ENCODE peak calls at places on chromosomes 7 and 10, in six cellular contexts. U is transverse colon, C is GM12878, W is suprapubic skin, N is tibial nerve, E is ovary. K is an unnamed sample. For H3K9me3, the result is how much of the 10 kb centered on the place peaks cover.

GRCh38 chr7:124764847-124765400 is 668 bp downstream of the GPR37 start:
- DNase-seq in U (peak), C (no peak), W (peak), N (no peak), E (no peak), K (peak)

GRCh38 chr7:116434820-116435341 is 64.7 kb upstream of the CAV2 start:
- DNase-seq in U (no peak), C (no peak), W (no peak), N (no peak), E (no peak), K (no peak)

GRCh38 chr7:158125721-158126120 is 461.9 kb downstream of the PTPRN2 start:
- DNase-seq in U (no peak), C (no peak), W (peak), N (no peak), E (no peak), K (no peak)

GRCh38 chr10:78502208-78502943 is 468.7 kb downstream of the RPS24 start:
- DNase-seq in U (no peak), C (no peak), W (no peak), N (no peak), E (no peak), K (no peak)

GRCh38 chr10:102408728-102409603 is 9.6 kb downstream of the PSD start:
- DNase-seq in U (peak), C (no peak), W (peak), N (no peak), E (peak), K (no peak)

GRCh38 chr7:112186300-112186699 is 19.9 kb downstream of the DOCK4 start:
- DNase-seq in U (no peak), C (no peak), W (no peak), N (no peak), E (no peak), K (no peak)

GRCh38 chr7:74418076-74418475 is 35.6 kb upstream of the GTF2IRD1 start:
- DNase-seq in U (no peak), C (no peak), W (no peak), N (no peak), E (no peak), K (no peak)

GRCh38 chr7:107638594-107638993 is 22.0 kb upstream of the SLC26A4 start:
- DNase-seq in U (no peak), C (peak), W (no peak), N (no peak), E (no peak), K (no peak)

GRCh38 chr10:126972622-126973414 is 67.6 kb downstream of the DOCK1 start:
- DNase-seq in U (no peak), C (no peak), W (no peak), N (no peak), E (no peak), K (no peak)

GRCh38 chr7:90298145-90299038 is 22.7 kb downstream of the FAM237B start:
- DNase-seq in U (no peak), C (no peak), W (no peak), N (no peak), E (no peak), K (no peak)

GRCh38 chr7:2138146-2138765 is 94.5 kb downstream of the MAD1L1 start:
- DNase-seq in U (peak), C (peak), W (no peak), N (no peak), E (no peak), K (no peak)

GRCh38 chr7:46565712-46566111 is 644.6 kb upstream of the IGFBP3 start:
- DNase-seq in U (no peak), C (no peak), W (no peak), N (no peak), E (no peak), K (no peak)

GRCh38 chr7:33128990-33129805 is at the start of gene BBS9:
- DNase-seq in U (peak), C (peak), W (peak), N (peak), E (peak), K (peak)

GRCh38 chr10:114539623-114540022 is 118.5 kb downstream of the ABLIM1 start:
- DNase-seq in U (no peak), C (no peak), W (no peak), N (no peak), E (no peak), K (no peak)

GRCh38 chr7:147525295-147525694 is 1065.3 kb upstream of the C7orf33 start:
- DNase-seq in U (no peak), C (no peak), W (no peak), N (no peak), E (no peak), K (no peak)

GRCh38 chr10:57948796-57949195 is 318.9 kb downstream of the IPMK start:
- DNase-seq in U (no peak), C (no peak), W (no peak), N (no peak), E (no peak), K (no peak)

GRCh38 chr7:100895956-100896742 is 461 bp upstream of the ACHE start:
- DNase-seq in U (peak), C (no peak), W (peak), N (no peak), E (no peak), K (peak)

GRCh38 chr7:100897772-100898454 is 2.2 kb upstream of the ACHE start:
- DNase-seq in U (peak), C (no peak), W (no peak), N (no peak), E (no peak), K (no peak)

GRCh38 chr7:100897111-100897608 is 1.5 kb upstream of the ACHE start:
- DNase-seq in U (peak), C (no peak), W (peak), N (no peak), E (peak), K (peak)

GRCh38 chr7:100895701-100895955 is at the start of gene ACHE:
- DNase-seq in U (no peak), C (no peak), W (no peak), N (no peak), E (no peak), K (no peak)

DNA sequence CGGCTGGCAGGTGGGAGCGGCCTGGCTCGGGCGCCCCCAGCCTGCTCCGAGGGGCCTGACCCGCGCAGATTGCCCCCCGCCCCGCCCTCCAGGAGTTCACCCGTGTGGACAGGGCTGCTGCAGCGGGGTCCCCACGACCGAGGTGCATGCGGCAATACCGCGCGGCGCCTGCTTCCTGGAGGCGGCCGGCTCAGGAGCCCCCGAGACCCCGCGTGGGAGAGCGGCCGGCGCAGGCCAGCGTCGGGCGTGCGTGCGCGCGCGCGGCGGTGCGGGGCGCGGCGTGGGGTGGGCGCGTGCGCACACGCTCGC is 1.0 kb upstream of the ACHE start:
- DNase-seq in U (no peak), C (no peak), W (no peak), N (no peak), E (no peak), K (no peak)
- H3K27ac ChIP-seq in U (no peak), C (no peak), W (no peak), N (no peak), E (no peak), K (no peak)

GRCh38 chr10:130711072-130711471 is 574.9 kb downstream of the GLRX3 start:
- DNase-seq in U (no peak), C (no peak), W (no peak), N (no peak), E (no peak), K (no peak)
- H3K9me3 ChIP-seq in U (under half), C (under half), W (under half), N (under half), E (under half), K (under half)

DNA sequence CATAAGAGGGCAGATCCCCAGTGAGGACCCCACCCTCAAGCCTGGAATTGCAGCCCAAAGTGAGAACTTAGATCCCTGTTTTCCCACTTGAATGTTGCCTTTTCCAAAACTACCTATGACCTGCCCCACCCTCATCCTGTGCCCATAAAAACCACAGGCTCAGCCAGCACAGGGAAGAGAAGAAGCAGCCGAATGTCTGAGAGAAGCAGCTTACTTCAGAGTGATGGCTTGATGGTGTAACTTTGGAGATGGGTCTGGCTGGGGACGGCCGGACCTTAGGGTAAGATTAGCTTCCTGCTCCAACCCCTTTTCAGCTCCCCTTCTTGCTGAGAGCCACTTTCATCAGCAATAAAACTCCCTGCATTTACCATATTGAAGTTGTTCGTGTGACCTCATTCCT is 5.7 kb downstream of the SLC25A40 start:
- DNase-seq in U (no peak), C (no peak), W (no peak), N (no peak), E (no peak), K (no peak)
- TF ChIP-seq EP300 in U (no peak), C (no peak), W (no peak), N (no peak), E (no peak), K (no peak)

GRCh38 chr7:4665661-4666060 is 16.4 kb upstream of the FOXK1 start:
- DNase-seq in U (no peak), C (no peak), W (no peak), N (no peak), E (no peak), K (no peak)

GRCh38 chr7:4670791-4671190 is 11.3 kb upstream of the FOXK1 start:
- DNase-seq in U (no peak), C (no peak), W (no peak), N (no peak), E (no peak), K (no peak)

GRCh38 chr7:4663239-4663638 is 18.9 kb upstream of the FOXK1 start:
- DNase-seq in U (no peak), C (no peak), W (no peak), N (no peak), E (no peak), K (no peak)

GRCh38 chr7:4667776-4668509 is 14.2 kb upstream of the FOXK1 start:
- DNase-seq in U (no peak), C (no peak), W (no peak), N (no peak), E (no peak), K (no peak)

GRCh38 chr7:4668510-4668847 is 13.6 kb upstream of the FOXK1 start:
- DNase-seq in U (no peak), C (no peak), W (no peak), N (no peak), E (no peak), K (no peak)
- H3K27ac ChIP-seq in U (peak), C (no peak), W (no peak), N (no peak), E (no peak), K (peak)

DNA sequence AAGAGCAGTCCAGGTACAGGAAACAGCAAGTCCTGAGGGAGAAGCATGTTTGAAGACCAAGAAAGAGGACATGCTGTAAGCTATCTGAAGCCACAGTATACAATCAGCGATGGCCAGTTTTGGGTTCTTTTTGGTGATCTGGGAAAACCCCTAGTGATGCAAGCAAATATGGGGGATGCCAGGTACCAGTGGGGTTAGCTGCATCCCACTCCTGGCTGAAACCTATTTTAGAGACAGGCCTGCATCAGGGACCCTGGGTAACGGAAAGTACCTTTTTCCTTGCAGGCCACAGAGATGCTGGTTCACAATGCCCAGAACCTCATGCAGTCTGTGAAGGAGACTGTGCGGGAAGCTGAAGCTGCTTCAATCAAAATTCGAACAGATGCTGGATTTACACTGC is 32.9 kb downstream of the AP3M1 start:
- DNase-seq in U (no peak), C (peak), W (no peak), N (no peak), E (no peak), K (no peak)
- H3K9me3 ChIP-seq in U (under half), C (under half), W (under half), N (under half), E (under half), K (under half)

DNA sequence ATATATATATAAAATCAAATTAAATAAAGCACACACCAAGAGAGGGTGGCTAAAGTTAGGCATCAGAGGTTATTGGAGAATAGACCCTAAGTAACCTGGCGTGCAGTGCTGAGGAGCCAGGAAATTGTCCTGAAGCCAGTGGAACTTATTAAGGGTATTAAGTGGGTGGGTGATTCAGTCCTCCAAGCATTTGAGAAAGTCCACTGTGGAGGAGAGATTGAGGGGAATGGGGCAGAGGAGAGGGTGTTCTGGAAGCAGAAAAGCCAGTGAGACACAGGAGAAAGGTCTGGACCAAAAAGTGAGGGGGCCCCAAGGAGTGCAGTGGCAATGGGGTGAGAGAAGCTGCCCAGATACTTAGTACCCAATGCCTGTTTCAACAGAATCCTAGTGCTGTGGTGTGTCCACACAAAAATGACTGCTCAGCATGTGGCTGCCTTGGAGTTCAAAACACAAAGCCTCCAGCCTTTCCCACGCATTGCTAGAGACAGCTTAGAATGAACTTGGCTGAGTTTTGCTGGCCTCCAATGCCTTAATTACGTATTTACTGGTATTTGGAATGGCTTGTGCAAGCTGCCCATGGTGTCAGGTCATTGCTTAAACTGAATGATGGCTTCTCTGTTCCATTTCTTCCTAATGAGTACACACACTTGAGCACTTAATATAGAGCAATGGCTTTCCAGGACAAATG is 44.9 kb upstream of the CHST15 start:
- DNase-seq in U (no peak), C (no peak), W (peak), N (peak), E (no peak), K (no peak)
- TF ChIP-seq EP300 in U (no peak), C (no peak), W (peak), N (peak), E (peak), K (peak)

DNA sequence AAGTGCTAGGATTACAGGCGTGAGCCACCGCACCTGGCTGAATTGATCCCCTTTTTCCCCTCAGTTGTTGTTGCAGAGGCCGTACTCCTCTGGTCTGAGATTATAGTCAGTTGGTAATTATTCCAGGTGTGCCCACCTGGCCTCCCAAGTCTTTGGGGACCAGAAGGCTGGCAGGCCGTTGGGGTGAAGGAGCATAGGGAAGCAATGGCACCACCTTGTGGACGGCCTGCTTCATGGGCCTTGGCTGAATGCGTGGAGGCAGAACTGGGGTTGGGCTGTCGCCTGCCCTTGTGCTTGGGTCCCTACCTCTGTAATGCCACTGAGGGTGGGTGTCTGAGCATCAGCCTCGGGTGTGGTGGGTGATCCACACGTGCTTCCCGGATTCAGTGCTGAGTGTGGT is 125.7 kb downstream of the RGS10 start:
- DNase-seq in U (peak), C (peak), W (no peak), N (peak), E (peak), K (peak)
- H3K27ac ChIP-seq in U (no peak), C (no peak), W (no peak), N (no peak), E (no peak), K (no peak)

DNA sequence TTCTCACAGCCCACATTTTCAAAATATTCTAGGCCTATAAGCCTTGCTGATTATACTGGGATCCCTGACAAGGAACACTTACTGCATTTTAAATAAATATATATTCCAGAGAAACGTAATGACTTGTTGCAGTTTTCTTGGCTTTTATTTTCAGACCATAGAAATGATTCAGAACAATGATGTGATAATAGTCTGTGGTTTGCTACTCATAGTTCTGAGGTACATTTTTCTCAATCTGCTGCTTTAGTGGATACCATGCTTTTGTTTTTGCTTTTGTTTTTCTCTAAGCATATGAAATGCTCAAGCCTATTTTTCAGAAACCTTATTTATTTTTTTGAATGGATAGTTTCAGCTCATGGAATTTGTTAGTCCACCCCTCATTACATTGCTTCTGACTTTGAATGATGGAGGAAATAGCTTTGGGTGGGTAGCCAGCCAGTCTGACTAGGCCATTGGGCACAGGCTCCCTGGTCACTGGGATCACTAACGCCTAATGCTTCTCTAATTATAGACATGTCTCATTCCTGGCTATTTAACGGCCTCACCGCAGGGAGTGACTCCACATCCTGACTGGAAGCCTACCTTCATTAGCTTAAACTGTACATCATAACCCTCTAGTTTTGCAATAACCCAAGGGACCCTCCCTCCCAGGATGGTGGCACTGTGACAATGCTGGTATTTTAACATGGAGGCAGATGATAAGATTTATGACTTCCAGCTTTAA is 66.1 kb downstream of the MBL2 start:
- DNase-seq in U (no peak), C (no peak), W (no peak), N (no peak), E (no peak), K (no peak)
- H3K9me3 ChIP-seq in U (under half), C (under half), W (under half), N (under half), E (under half), K (under half)

GRCh38 chr10:14676732-14677131 is 98.0 kb downstream of the FAM107B start:
- DNase-seq in U (no peak), C (no peak), W (no peak), N (no peak), E (no peak), K (no peak)
- TF ChIP-seq EP300 in U (no peak), C (no peak), W (no peak), N (no peak), E (no peak), K (no peak)

GRCh38 chr7:55569269-55569663 is 3.0 kb downstream of the VOPP1 start:
- DNase-seq in U (no peak), C (no peak), W (no peak), N (no peak), E (no peak), K (no peak)
- H3K27ac ChIP-seq in U (peak), C (peak), W (no peak), N (peak), E (no peak), K (peak)

K was measured in stomach.